ENCODE peak calls at places on chromosomes 6 and 20, in four cellular contexts. A is left ventricle myocardium inferior, F is cardiac fibroblast, Z is thoracic aorta. Y is an unnamed sample.
A peak's percentile ranks its signal among the peaks of the same experiment; 100 is the strongest.

GRCh38 chr20:11170565-11170964 is 496.8 kb upstream of the JAG1 start:
- DNase-seq in F (peak; percentile 68), Z (no peak), A (no peak), Y (no peak)

GRCh38 chr20:38141154-38141888 is 23.7 kb downstream of the TGM2 start:
- DNase-seq in Z (no peak), F (no peak), A (no peak), Y (no peak)

GRCh38 chr6:157893238-157893637 is 70.2 kb downstream of the SNX9 start:
- DNase-seq in A (no peak), Z (no peak), F (no peak), Y (no peak)

GRCh38 chr6:30101939-30102700 is 10.8 kb downstream of the TRIM31 start:
- DNase-seq in F (peak; percentile 86), A (peak; percentile 93), Z (peak; percentile 36), Y (peak; percentile 72)

GRCh38 chr6:86856937-86857563 is 80.3 kb upstream of the HTR1E start:
- DNase-seq in F (peak; percentile 28), Z (no peak), A (no peak), Y (peak; percentile 52)

GRCh38 chr6:33298773-33299236 is at the start of gene RGL2:
- DNase-seq in F (peak; percentile 80), Z (peak; percentile 55), A (peak; percentile 91), Y (peak; percentile 76)

GRCh38 chr20:38126146-38126912 is 38.7 kb downstream of the TGM2 start:
- DNase-seq in A (no peak), Z (no peak), F (peak; percentile 34), Y (no peak)

GRCh38 chr6:33416386-33417126 is 1.4 kb downstream of the CUTA start:
- DNase-seq in F (no peak), A (no peak), Z (no peak), Y (peak; percentile 80)

GRCh38 chr6:56521454-56521853 is 121.2 kb downstream of the DST start:
- DNase-seq in Z (no peak), A (no peak), F (no peak), Y (no peak)

GRCh38 chr20:64119681-64120341 is 12.4 kb upstream of the NPBWR2 start:
- DNase-seq in F (no peak), A (no peak), Z (no peak), Y (no peak)

GRCh38 chr20:45328451-45328850 is 19.8 kb downstream of the SDC4 start:
- DNase-seq in A (no peak), Z (no peak), F (no peak), Y (no peak)

GRCh38 chr20:20820104-20820503 is 107.7 kb upstream of the RALGAPA2 start:
- DNase-seq in F (no peak), Z (no peak), A (no peak), Y (no peak)

GRCh38 chr20:6660441-6660840 is 107.0 kb upstream of the BMP2 start:
- DNase-seq in F (no peak), A (no peak), Z (no peak), Y (no peak)

GRCh38 chr20:51106011-51106410 is 83.1 kb upstream of the KCNG1 start:
- DNase-seq in Z (no peak), A (no peak), F (no peak), Y (no peak)

GRCh38 chr6:11552390-11552789 is 14.8 kb downstream of the TMEM170B start:
- DNase-seq in A (no peak), F (no peak), Z (no peak), Y (no peak)

GRCh38 chr20:43570496-43570895 is 11.7 kb downstream of the SGK2 start:
- DNase-seq in Z (no peak), A (no peak), F (no peak), Y (no peak)

GRCh38 chr6:141212296-141212695 is 920.4 kb upstream of the GJE1 start:
- DNase-seq in Z (no peak), F (peak; percentile 13), A (no peak), Y (no peak)

GRCh38 chr20:50577175-50578018 is 67.2 kb downstream of the PTPN1 start:
- DNase-seq in F (no peak), A (peak; percentile 82), Z (no peak), Y (no peak)

GRCh38 chr20:38202982-38203293 is 37.9 kb upstream of the TGM2 start:
- DNase-seq in Z (no peak), A (no peak), F (no peak), Y (no peak)

GRCh38 chr20:56422131-56422823 is 10.2 kb downstream of the CASS4 start:
- DNase-seq in Z (no peak), F (peak; percentile 76), A (no peak), Y (no peak)

GRCh38 chr20:24148372-24148771 is 159.8 kb upstream of the GGTLC1 start:
- DNase-seq in F (no peak), Z (no peak), A (no peak), Y (peak; percentile 48)

GRCh38 chr6:11043961-11044711 is at the start of gene ELOVL2:
- DNase-seq in Z (no peak), A (peak; percentile 47), F (peak; percentile 62), Y (peak; percentile 12)

GRCh38 chr20:51193066-51193772 is 170.3 kb upstream of the KCNG1 start:
- DNase-seq in F (no peak), Z (no peak), A (no peak), Y (no peak)

GRCh38 chr6:12892201-12892600 is 175.6 kb downstream of the PHACTR1 start:
- DNase-seq in A (no peak), F (no peak), Z (no peak), Y (no peak)

GRCh38 chr6:156719720-156720563 is 57.2 kb upstream of the ARID1B start:
- DNase-seq in Z (peak; percentile 83), F (peak; percentile 97), A (peak; percentile 98), Y (peak; percentile 88)

GRCh38 chr6:159701413-159701999 is 8.5 kb upstream of the SOD2 start:
- DNase-seq in A (no peak), F (peak; percentile 82), Z (no peak), Y (no peak)

GRCh38 chr6:159695984-159696383 is 2.9 kb upstream of the SOD2 start:
- DNase-seq in F (no peak), A (no peak), Z (no peak), Y (no peak)

GRCh38 chr6:159700970-159701369 is 7.9 kb upstream of the SOD2 start:
- DNase-seq in A (no peak), Z (no peak), F (no peak), Y (no peak)
- H3K4me3 ChIP-seq in A (no peak overlapping the region), Z (no peak overlapping the region), F (no peak overlapping the region), Y (no peak overlapping the region)

DNA sequence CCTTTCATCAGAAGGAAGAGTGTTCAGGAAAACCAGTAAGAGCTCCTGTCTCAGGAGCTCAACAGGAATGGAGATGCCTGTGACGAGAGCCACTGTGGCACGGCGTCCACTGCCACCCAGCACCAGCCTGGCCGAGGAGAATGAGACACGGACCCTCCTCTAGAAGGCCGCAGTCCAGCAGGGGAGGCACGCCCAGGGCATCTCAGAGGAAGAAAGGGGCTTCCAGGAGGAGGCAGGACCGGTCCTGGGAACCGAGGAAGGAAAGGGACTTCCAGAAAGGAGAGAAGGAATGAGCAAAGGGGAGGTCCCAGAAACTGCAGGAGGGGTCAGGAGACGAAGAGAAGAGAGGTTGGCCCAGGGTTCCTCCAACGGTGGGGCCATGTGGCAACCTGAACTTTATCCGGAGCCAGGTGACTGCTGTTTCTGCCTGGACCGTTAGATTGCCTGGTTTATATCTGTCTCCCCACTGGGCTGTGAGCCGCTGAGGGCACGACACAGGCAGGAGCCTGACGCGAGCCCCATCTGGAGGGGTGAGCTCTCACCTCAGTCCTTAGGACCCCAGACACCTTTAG is 26.8 kb downstream of the BFSP1 start:
- DNase-seq in A (no peak), F (no peak), Z (no peak), Y (no peak)
- H3K4me3 ChIP-seq in A (peak overlapping the region; percentile 69), F (peak overlapping the region; percentile 19), Z (peak overlapping the region; percentile 71), Y (peak overlapping the region; percentile 41)

GRCh38 chr6:129499871-129500219 is 210.1 kb downstream of the ARHGAP18 start:
- DNase-seq in F (no peak), Z (no peak), A (no peak), Y (no peak)

GRCh38 chr6:129498950-129499870 is 210.8 kb downstream of the ARHGAP18 start:
- DNase-seq in F (peak; percentile 70), Z (no peak), A (no peak), Y (peak; percentile 54)

GRCh38 chr6:129497591-129498555 is 212.1 kb downstream of the ARHGAP18 start:
- DNase-seq in Z (no peak), F (no peak), A (no peak), Y (no peak)

GRCh38 chr6:129500958-129501381 is 209.0 kb downstream of the ARHGAP18 start:
- DNase-seq in F (no peak), Z (no peak), A (no peak), Y (no peak)

GRCh38 chr6:129498556-129498940 is 211.4 kb downstream of the ARHGAP18 start:
- DNase-seq in Z (no peak), F (no peak), A (no peak), Y (no peak)
- H3K4me3 ChIP-seq in Z (peak overlapping the region; percentile 56), F (no peak overlapping the region), A (no peak overlapping the region), Y (no peak overlapping the region)

GRCh38 chr6:169778646-169779045 is 27.2 kb downstream of the ERMARD start:
- DNase-seq in Z (no peak), A (no peak), F (no peak), Y (no peak)

GRCh38 chr6:169779092-169779815 is 27.8 kb downstream of the ERMARD start:
- DNase-seq in Z (no peak), F (no peak), A (no peak), Y (no peak)

GRCh38 chr6:169780571-169781091 is 29.2 kb downstream of the ERMARD start:
- DNase-seq in Z (no peak), A (no peak), F (no peak), Y (no peak)

GRCh38 chr6:169777896-169778295 is 26.5 kb downstream of the ERMARD start:
- DNase-seq in Z (no peak), F (no peak), A (no peak), Y (no peak)

DNA sequence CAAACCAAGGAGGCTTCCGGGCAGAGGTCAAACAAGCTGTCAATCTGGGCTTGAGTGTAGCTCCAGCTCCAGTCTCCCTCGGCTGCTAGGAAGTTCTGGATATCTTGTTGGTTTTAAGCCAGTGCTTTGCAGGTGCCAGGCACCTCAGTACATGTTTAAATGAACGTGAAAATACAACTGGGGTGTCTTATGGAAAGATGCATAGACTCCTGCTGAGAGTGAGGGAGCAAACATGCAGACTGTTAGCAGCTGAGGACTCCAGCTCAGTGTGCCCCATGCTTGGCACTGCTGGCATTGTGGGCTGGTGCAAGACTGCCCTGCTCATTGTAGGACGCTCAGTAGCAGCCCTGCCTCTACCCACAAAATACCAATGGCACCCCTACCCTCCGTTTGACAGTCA is 28.5 kb downstream of the ERMARD start:
- DNase-seq in Z (no peak), A (no peak), F (no peak), Y (no peak)
- H3K4me3 ChIP-seq in Z (no peak overlapping the region), A (no peak overlapping the region), F (no peak overlapping the region), Y (no peak overlapping the region)

GRCh38 chr20:46898433-46898832 is 3.8 kb downstream of the EYA2 start:
- DNase-seq in A (no peak), F (no peak), Z (no peak), Y (peak; percentile 30)

GRCh38 chr20:46900068-46900467 is 5.4 kb downstream of the EYA2 start:
- DNase-seq in Z (no peak), F (no peak), A (no peak), Y (peak; percentile 37)

GRCh38 chr20:46901638-46902037 is 7.0 kb downstream of the EYA2 start:
- DNase-seq in A (no peak), F (no peak), Z (no peak), Y (no peak)

GRCh38 chr20:46900826-46901225 is 6.2 kb downstream of the EYA2 start:
- DNase-seq in F (no peak), A (no peak), Z (no peak), Y (peak; percentile 61)

GRCh38 chr20:46899619-46900018 is 5.0 kb downstream of the EYA2 start:
- DNase-seq in A (peak; percentile 51), F (no peak), Z (no peak), Y (no peak)
- H3K4me3 ChIP-seq in A (peak overlapping the region; percentile 34), F (no peak overlapping the region), Z (peak overlapping the region; percentile 41), Y (peak overlapping the region; percentile 55)

GRCh38 chr6:71414486-71414885 is 125.9 kb downstream of the OGFRL1 start:
- DNase-seq in Z (no peak), F (no peak), A (no peak), Y (no peak)
- H3K4me3 ChIP-seq in Z (no peak overlapping the region), F (no peak overlapping the region), A (peak overlapping the region; percentile 26), Y (no peak overlapping the region)

Y was measured in GM12865.